ENCODE peak calls at places on chromosome 1, in four cellular contexts. P, N, G and W are unnamed samples.

GRCh38 chr1:2407166-2407990 is 5.0 kb downstream of the PEX10 start:
- DNase-seq in P (no peak), N (no peak), G (no peak), W (no peak)

GRCh38 chr1:75937034-75937433 is 4.8 kb upstream of the ASB17 start:
- DNase-seq in P (peak), G (no peak), N (no peak), W (no peak)

GRCh38 chr1:16351449-16351993 is 759 bp downstream of the FBXO42 start:
- DNase-seq in N (no peak), P (no peak), G (no peak), W (no peak)

GRCh38 chr1:91635763-91636162 is 135.1 kb downstream of the CDC7 start:
- DNase-seq in G (no peak), N (no peak), P (no peak), W (no peak)

GRCh38 chr1:151458936-151459330 is 361 bp downstream of the POGZ start:
- DNase-seq in G (peak), P (no peak), N (peak), W (peak)

GRCh38 chr1:7606096-7606495 is 165.0 kb upstream of the VAMP3 start:
- DNase-seq in N (no peak), P (no peak), G (no peak), W (peak)

GRCh38 chr1:168654198-168654910 is 74.7 kb downstream of the DPT start:
- DNase-seq in N (no peak), P (no peak), G (no peak), W (no peak)

GRCh38 chr1:61441723-61442262 is 283.1 kb downstream of the TM2D1 start:
- DNase-seq in G (peak), P (no peak), N (peak), W (no peak)

GRCh38 chr1:221776495-221777413 is 34.9 kb upstream of the DUSP10 start:
- DNase-seq in P (no peak), N (no peak), G (no peak), W (no peak)

GRCh38 chr1:226588484-226588883 is 39.9 kb downstream of the STUM start:
- DNase-seq in G (no peak), N (no peak), P (no peak), W (no peak)

GRCh38 chr1:218433744-218434143 is 88.6 kb downstream of the TGFB2 start:
- DNase-seq in P (no peak), G (no peak), N (no peak), W (no peak)

GRCh38 chr1:35577071-35577998 is 4.2 kb downstream of the TFAP2E start:
- DNase-seq in P (no peak), N (no peak), G (no peak), W (no peak)

GRCh38 chr1:10626011-10626731 is 151.4 kb downstream of the PEX14 start:
- DNase-seq in P (no peak), N (no peak), G (no peak), W (peak)

GRCh38 chr1:233061265-233061664 is 110.9 kb downstream of the NTPCR start:
- DNase-seq in G (no peak), N (no peak), P (no peak), W (no peak)

GRCh38 chr1:61742620-61743431 is 546 bp downstream of the PATJ start:
- DNase-seq in P (no peak), N (peak), G (peak), W (no peak)

GRCh38 chr1:43953361-43953760 is 6.6 kb downstream of the IPO13 start:
- DNase-seq in N (no peak), P (no peak), G (no peak), W (no peak)

GRCh38 chr1:81111818-81112217 is 688.9 kb upstream of the ADGRL2 start:
- DNase-seq in G (no peak), N (no peak), P (peak), W (no peak)

GRCh38 chr1:53642607-53643006 is 96.4 kb downstream of the GLIS1 start:
- DNase-seq in N (no peak), G (no peak), P (no peak), W (peak)

DNA sequence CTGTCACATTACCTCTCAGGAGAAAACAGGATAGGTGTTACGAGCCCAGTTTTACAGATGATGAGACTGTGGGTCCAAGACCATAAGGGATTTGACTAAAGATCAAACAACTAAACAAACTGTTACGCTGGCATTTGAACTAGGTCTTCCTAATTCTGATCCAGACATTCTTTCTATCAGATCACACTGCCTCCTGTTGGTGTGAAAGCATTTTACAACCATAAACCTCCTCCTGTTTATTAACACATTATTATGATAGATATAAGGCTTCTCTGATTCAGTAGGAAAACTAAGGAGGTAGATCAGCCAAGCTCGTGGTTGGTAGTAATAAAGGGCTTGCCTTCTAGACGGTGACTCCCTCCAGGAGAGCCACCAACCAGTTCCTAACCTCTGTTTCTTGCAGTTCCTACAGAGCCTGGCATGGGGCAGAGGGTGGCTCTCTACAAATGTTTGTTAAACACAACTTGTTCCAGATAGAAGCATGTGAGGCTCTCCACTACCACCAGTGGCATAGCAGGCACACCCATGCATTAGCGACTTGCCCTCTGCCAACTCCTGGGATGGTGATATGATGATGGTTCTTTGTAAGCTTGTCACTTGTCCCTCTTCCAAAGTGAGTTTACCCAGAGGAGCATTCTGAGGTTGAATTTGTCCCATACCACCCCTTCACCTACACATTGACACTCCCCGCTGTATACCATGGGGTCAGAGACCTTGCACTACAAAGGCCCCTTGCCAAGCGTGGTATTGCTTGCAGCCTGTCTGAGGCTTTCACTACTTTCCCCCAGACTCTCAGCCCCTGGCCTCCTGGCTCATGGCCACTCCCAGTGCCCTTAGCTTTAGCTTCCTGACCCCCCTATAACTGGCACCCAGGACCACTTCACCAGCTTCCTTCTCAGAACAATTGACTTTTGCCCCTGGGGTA is 96.4 kb upstream of the HOOK1 start:
- DNase-seq in P (no peak), N (no peak), G (no peak), W (no peak)
- TF ChIP-seq CTCF in P (peak), N (peak), G (peak), W (peak)

DNA sequence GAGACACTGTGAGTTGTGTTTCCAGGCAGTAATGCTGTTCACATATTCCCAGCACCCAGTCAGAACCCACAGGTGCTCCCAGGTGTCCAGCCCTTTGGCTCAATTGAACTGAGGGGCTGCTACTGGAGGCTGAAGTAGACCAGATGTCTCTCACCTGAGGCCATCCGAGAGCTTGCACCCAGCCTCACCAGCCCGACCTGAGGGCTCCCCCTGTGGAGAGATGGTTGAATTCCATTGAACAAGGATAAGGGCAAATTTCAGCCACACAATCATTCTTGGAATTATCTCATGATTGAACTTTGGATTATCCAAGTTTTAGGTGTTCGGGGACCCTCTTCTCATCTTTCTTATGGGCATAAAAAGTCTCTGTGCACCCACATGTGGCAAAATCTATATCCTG is 52.1 kb downstream of the OBSCN start:
- DNase-seq in G (no peak), N (no peak), P (no peak), W (no peak)
- TF ChIP-seq CTCF in G (no peak), N (no peak), P (peak), W (no peak)

GRCh38 chr1:156625436-156626078 is 6.3 kb downstream of the HAPLN2 start:
- DNase-seq in G (peak), P (no peak), N (peak), W (no peak)
- TF ChIP-seq CTCF in G (peak), P (peak), N (peak), W (peak)

GRCh38 chr1:224700915-224701531 is 84.9 kb downstream of the CNIH3 start:
- DNase-seq in P (no peak), G (no peak), N (peak), W (no peak)
- TF ChIP-seq CTCF in P (peak), G (peak), N (no peak), W (no peak)

GRCh38 chr1:156064615-156065014 is 3.7 kb downstream of the RAB25 start:
- DNase-seq in G (no peak), P (no peak), N (no peak), W (no peak)

GRCh38 chr1:156065212-156065611 is 4.3 kb downstream of the RAB25 start:
- DNase-seq in P (no peak), N (no peak), G (no peak), W (no peak)

GRCh38 chr1:156062189-156062588 is 1.2 kb downstream of the RAB25 start:
- DNase-seq in P (no peak), G (no peak), N (no peak), W (no peak)

GRCh38 chr1:156065871-156066270 is 4.9 kb downstream of the RAB25 start:
- DNase-seq in P (no peak), N (no peak), G (no peak), W (no peak)

GRCh38 chr1:156063997-156064285 is 3.0 kb downstream of the RAB25 start:
- DNase-seq in P (no peak), G (no peak), N (no peak), W (no peak)
- TF ChIP-seq CTCF in P (no peak), G (no peak), N (no peak), W (no peak)

DNA sequence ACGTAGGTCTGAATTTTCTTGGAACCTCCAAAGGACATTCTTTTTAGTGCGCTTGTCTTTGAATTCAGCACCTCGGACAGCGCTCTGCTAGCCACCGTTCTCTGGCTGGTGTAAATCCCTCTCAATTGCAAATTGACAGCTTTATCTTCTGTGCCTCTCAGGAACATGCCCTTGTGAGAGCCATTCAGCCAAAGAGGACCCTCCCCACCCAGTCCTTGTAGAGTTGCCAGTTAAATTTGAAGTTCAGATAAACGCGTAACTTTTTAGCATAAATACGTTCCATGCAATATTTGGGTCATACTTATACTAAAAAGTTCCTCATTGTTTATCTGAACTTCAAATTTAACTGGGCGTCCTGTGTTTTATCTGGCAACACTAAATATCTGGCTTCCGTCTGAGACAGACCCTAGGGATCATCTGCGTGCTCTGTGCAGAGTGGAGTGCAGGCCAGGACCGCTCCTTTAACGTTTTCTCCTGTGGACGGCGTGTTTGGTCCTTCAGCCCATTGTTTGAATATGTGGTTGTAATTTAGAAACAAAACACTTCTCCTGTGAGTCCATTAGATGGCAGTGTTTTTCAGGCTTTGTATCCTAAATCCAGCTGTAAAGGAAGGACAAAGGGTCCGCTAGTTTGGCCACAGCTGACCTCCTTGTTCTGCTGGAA is 7.0 kb downstream of the KCNAB2 start:
- DNase-seq in G (peak), P (no peak), N (peak), W (no peak)
- TF ChIP-seq CTCF in G (peak), P (peak), N (peak), W (peak)

GRCh38 chr1:89604414-89604735 is 28.5 kb upstream of the LRRC8C start:
- DNase-seq in N (no peak), G (no peak), P (no peak), W (no peak)
- TF ChIP-seq CTCF in N (no peak), G (no peak), P (no peak), W (no peak)

GRCh38 chr1:155083865-155084721 is 5.5 kb downstream of the EFNA3 start:
- DNase-seq in G (peak), P (no peak), N (peak), W (no peak)
- TF ChIP-seq CTCF in G (no peak), P (peak), N (no peak), W (no peak)